ENCODE peak calls at places on chromosomes 11 and 22, in six cellular contexts. L is activated T-helper 1 cell treated with anti-CD3 and anti-CD28 coated beads, Interleukin-12 subunit alpha, Interleukin-12 subunit beta, Interleukin-2, Interleukin-4 antibody, amounts not matched to agents 30 ng/mL and 10 ng/mL and 1 ng/mL, durations not matched to agents 14 hours and 24 hours and 36 hours; T is activated CD4-positive, alpha-beta T cell treated with anti-CD3 and anti-CD28 coated beads, Interleukin-2, amount 10 ng/mL, durations not matched to agents 7 days and 5 days; D is anterior cingulate cortex; C is heart left ventricle; A is neural progenitor cell. P is an unnamed sample.

GRCh38 chr22:33520904-33521780 is 399.1 kb downstream of the LARGE1 start:
- DNase-seq in T (no peak), A (no peak), L (no peak), D (no peak), C (no peak), P (no peak)

GRCh38 chr11:10895285-10895684 is 37.4 kb upstream of the ZBED5 start:
- DNase-seq in C (no peak), L (no peak), T (no peak), D (no peak), A (no peak), P (no peak)

GRCh38 chr11:69337211-69337721 is 43.3 kb downstream of the MYEOV start:
- DNase-seq in C (no peak), T (peak), D (no peak), L (peak), A (no peak), P (no peak)

GRCh38 chr11:113021111-113021510 is 59.9 kb downstream of the NCAM1 start:
- DNase-seq in C (no peak), T (no peak), A (no peak), D (no peak), L (no peak), P (no peak)

GRCh38 chr11:8373519-8374432 is 110.1 kb upstream of the LMO1 start:
- DNase-seq in A (no peak), C (no peak), D (no peak), L (no peak), T (no peak), P (no peak)

GRCh38 chr11:13333456-13333957 is 55.9 kb downstream of the BMAL1 start:
- DNase-seq in D (no peak), T (no peak), L (no peak), C (no peak), A (no peak), P (no peak)

GRCh38 chr22:38177926-38178604 is 3.6 kb downstream of the PLA2G6 start:
- DNase-seq in T (no peak), L (no peak), D (peak), C (peak), A (peak), P (no peak)

GRCh38 chr11:47469411-47470179 is 20.7 kb upstream of the RAPSN start:
- DNase-seq in T (no peak), C (no peak), A (no peak), D (no peak), L (no peak), P (no peak)

GRCh38 chr11:69661413-69661715 is 13.8 kb downstream of the LTO1 start:
- DNase-seq in A (no peak), T (no peak), L (no peak), C (no peak), D (no peak), P (no peak)

GRCh38 chr11:96037267-96037990 is 113.5 kb upstream of the MTMR2 start:
- DNase-seq in C (no peak), T (no peak), D (no peak), A (no peak), L (no peak), P (no peak)

GRCh38 chr11:72015511-72016061 is 16.9 kb downstream of the IL18BP start:
- DNase-seq in L (no peak), T (no peak), C (no peak), A (peak), D (no peak), P (no peak)

GRCh38 chr11:9568854-9569587 is 4.4 kb upstream of the WEE1 start:
- DNase-seq in L (no peak), C (peak), A (peak), D (no peak), T (peak), P (no peak)

GRCh38 chr11:73481626-73482025 is 105.4 kb downstream of the RELT start:
- DNase-seq in L (no peak), T (no peak), C (no peak), A (no peak), D (no peak), P (no peak)

GRCh38 chr11:128345316-128345715 is 242.0 kb downstream of the ETS1 start:
- DNase-seq in C (no peak), A (no peak), D (no peak), T (peak), L (no peak), P (no peak)

GRCh38 chr22:40603088-40603605 is 33.4 kb downstream of the MRTFA start:
- DNase-seq in C (no peak), D (no peak), T (no peak), A (no peak), L (no peak), P (no peak)

GRCh38 chr11:79697905-79698304 is 257.1 kb upstream of the TENM4 start:
- DNase-seq in D (no peak), A (no peak), T (no peak), C (no peak), L (no peak), P (no peak)

GRCh38 chr22:22789922-22790845 is 97.4 kb upstream of the IGLL5 start:
- DNase-seq in A (no peak), L (no peak), C (no peak), T (no peak), D (no peak), P (no peak)

GRCh38 chr11:76783901-76784813 is 1.0 kb downstream of the TSKU start:
- DNase-seq in A (peak), D (no peak), L (no peak), C (peak), T (no peak), P (no peak)

GRCh38 chr11:108967571-108967970 is 302.7 kb downstream of the DDX10 start:
- DNase-seq in A (no peak), D (peak), T (no peak), C (peak), L (no peak), P (peak)

GRCh38 chr11:12276831-12277475 is 100.4 kb upstream of the PARVA start:
- DNase-seq in C (no peak), A (no peak), L (no peak), D (no peak), T (no peak), P (no peak)

GRCh38 chr11:114318361-114318760 is 22.2 kb downstream of the NNMT start:
- DNase-seq in L (no peak), A (peak), C (no peak), D (no peak), T (no peak), P (no peak)

GRCh38 chr22:40534379-40535188 is 101.9 kb downstream of the MRTFA start:
- DNase-seq in A (no peak), C (no peak), T (no peak), L (no peak), D (no peak), P (no peak)

GRCh38 chr11:122633219-122633829 is 22.2 kb upstream of the UBASH3B start:
- DNase-seq in L (no peak), D (no peak), C (no peak), T (no peak), A (peak), P (no peak)

GRCh38 chr22:18955696-18956095 is 19.6 kb upstream of the PRODH start:
- DNase-seq in L (no peak), D (no peak), A (no peak), C (no peak), T (no peak), P (no peak)

GRCh38 chr11:3954448-3955298 is 99.2 kb downstream of the STIM1 start:
- DNase-seq in D (no peak), L (no peak), C (no peak), A (no peak), T (no peak), P (no peak)

GRCh38 chr11:76558891-76559290 is 111.7 kb downstream of the LRRC32 start:
- DNase-seq in A (no peak), L (no peak), D (no peak), C (no peak), T (no peak), P (no peak)

GRCh38 chr22:25627271-25627848 is 62.9 kb downstream of the GRK3 start:
- DNase-seq in A (no peak), D (no peak), T (no peak), C (no peak), L (no peak), P (no peak)

GRCh38 chr22:49013707-49014106 is 814.0 kb downstream of the BRD1 start:
- DNase-seq in A (no peak), T (no peak), C (no peak), D (no peak), L (no peak), P (no peak)

GRCh38 chr22:49856343-49856742 is 2.7 kb downstream of the ZBED4 start:
- DNase-seq in C (no peak), L (no peak), T (no peak), D (no peak), A (no peak), P (no peak)

GRCh38 chr11:72743321-72744221 is 8.6 kb downstream of the ARAP1 start:
- DNase-seq in T (no peak), A (no peak), L (no peak), D (no peak), C (peak), P (no peak)

GRCh38 chr11:81772161-81772560 is 961.5 kb downstream of the FAM181B start:
- DNase-seq in D (no peak), L (no peak), T (no peak), C (no peak), A (peak), P (no peak)

GRCh38 chr11:12789574-12789973 is 115.4 kb downstream of the TEAD1 start:
- DNase-seq in A (no peak), C (no peak), L (no peak), D (no peak), T (no peak), P (no peak)

GRCh38 chr11:23134627-23135026 is 274.4 kb upstream of the CCDC179 start:
- DNase-seq in C (no peak), L (no peak), D (no peak), A (no peak), T (no peak), P (no peak)

GRCh38 chr11:26753738-26754504 is 32.1 kb upstream of the SLC5A12 start:
- DNase-seq in D (no peak), T (no peak), C (no peak), L (no peak), A (peak), P (peak)

P was measured in thoracic aorta.